ENCODE peak calls at places on chromosomes 11 and 22, in eight cellular contexts. G is activated T-helper 1 cell treated with anti-CD3 and anti-CD28 coated beads, Interleukin-12 subunit alpha, Interleukin-12 subunit beta, Interleukin-2, Interleukin-4 antibody, amounts not matched to agents 30 ng/mL and 10 ng/mL and 1 ng/mL, durations not matched to agents 14 hours and 24 hours and 36 hours; T is NCI-H1092; D is fibroblast of pulmonary artery; F is T follicular helper cell; Y is PC-9; S is fibroblast of lung; P is GM03348. U is an unnamed sample.

GRCh38 chr22:46660604-46661201 is 40.5 kb downstream of the GRAMD4 start:
- DNase-seq in D (no peak), S (no peak), Y (no peak), F (no peak), P (no peak), T (no peak), G (no peak), U (no peak)

GRCh38 chr11:92300871-92301270 is 76.3 kb downstream of the FAT3 start:
- DNase-seq in G (no peak), Y (peak; percentile 12), P (no peak), S (no peak), F (no peak), T (no peak), D (no peak), U (no peak)

GRCh38 chr11:23112987-23113886 is 253.0 kb upstream of the CCDC179 start:
- DNase-seq in Y (peak; percentile 52), D (peak; percentile 65), F (no peak), S (peak; percentile 55), G (no peak), P (peak; percentile 67), T (peak; percentile 20), U (no peak)

GRCh38 chr11:14500181-14500651 is 605 bp upstream of the COPB1 start:
- DNase-seq in D (peak; percentile 61), P (peak; percentile 62), T (no peak), S (peak; percentile 62), F (peak; percentile 44), G (peak; percentile 37), Y (peak; percentile 42), U (no peak)

GRCh38 chr11:2885017-2885675 is 429 bp downstream of the CDKN1C start:
- DNase-seq in D (peak; percentile 50), P (peak; percentile 76), S (peak; percentile 47), F (no peak), T (peak; percentile 31), Y (no peak), G (no peak), U (peak; percentile 81)

GRCh38 chr11:113189909-113190667 is 124.3 kb upstream of the TTC12 start:
- DNase-seq in Y (peak; percentile 89), G (no peak), T (no peak), P (peak; percentile 94), D (peak; percentile 94), S (peak; percentile 97), F (no peak), U (peak; percentile 66)

GRCh38 chr11:65557280-65558001 is 718 bp downstream of the LTBP3 start:
- DNase-seq in T (no peak), D (peak; percentile 32), S (no peak), G (no peak), F (no peak), Y (no peak), P (peak; percentile 25), U (no peak)

GRCh38 chr11:105392546-105392945 is 217.3 kb upstream of the GRIA4 start:
- DNase-seq in F (no peak), P (no peak), T (no peak), D (peak; percentile 7), G (no peak), Y (no peak), S (peak; percentile 5), U (no peak)

GRCh38 chr22:42376721-42377177 is 55.5 kb downstream of the NFAM1 start:
- DNase-seq in D (peak; percentile 24), P (peak; percentile 79), G (no peak), S (peak; percentile 20), Y (no peak), T (peak; percentile 66), F (no peak), U (peak; percentile 94)

GRCh38 chr11:79512706-79513469 is 72.1 kb upstream of the TENM4 start:
- DNase-seq in G (no peak), T (no peak), P (no peak), S (no peak), Y (no peak), D (no peak), F (no peak), U (peak; percentile 52)

GRCh38 chr22:50531546-50532352 is 1.9 kb upstream of the TYMP start:
- DNase-seq in D (peak; percentile 75), Y (peak; percentile 69), F (no peak), T (no peak), S (peak; percentile 54), P (peak; percentile 82), G (peak; percentile 75), U (peak; percentile 77)

GRCh38 chr11:40679276-40679675 is 780.2 kb downstream of the LRRC4C start:
- DNase-seq in S (no peak), T (no peak), G (no peak), D (no peak), P (no peak), F (no peak), Y (no peak), U (peak; percentile 54)

GRCh38 chr22:23178512-23179254 is 1.6 kb upstream of the BCR start:
- DNase-seq in G (peak; percentile 42), Y (no peak), D (peak; percentile 70), P (peak; percentile 92), S (peak; percentile 26), T (peak; percentile 29), F (peak; percentile 45), U (peak; percentile 78)

GRCh38 chr22:50624347-50625130 is 3.4 kb downstream of the ARSA start:
- DNase-seq in T (no peak), P (no peak), F (no peak), D (no peak), Y (no peak), G (no peak), S (no peak), U (peak; percentile 41)

GRCh38 chr11:113431746-113432145 is 43.5 kb downstream of the DRD2 start:
- DNase-seq in P (no peak), Y (no peak), S (no peak), T (no peak), G (no peak), F (no peak), D (no peak), U (no peak)

GRCh38 chr11:1297011-1297575 is 12.3 kb downstream of the TOLLIP start:
- DNase-seq in G (no peak), S (no peak), Y (no peak), T (no peak), F (no peak), P (no peak), D (no peak), U (peak; percentile 25)

GRCh38 chr22:20781272-20781990 is 7.5 kb downstream of the SERPIND1 start:
- DNase-seq in G (no peak), T (peak; percentile 59), F (no peak), P (no peak), Y (no peak), S (peak; percentile 28), D (peak; percentile 30), U (no peak)

GRCh38 chr11:130916910-130917309 is 631 bp upstream of the SNX19 start:
- DNase-seq in G (no peak), Y (no peak), T (no peak), D (no peak), P (no peak), F (no peak), S (no peak), U (no peak)

GRCh38 chr11:109984634-109985289 is 108.4 kb upstream of the ZC3H12C start:
- DNase-seq in S (no peak), G (no peak), P (no peak), Y (no peak), T (no peak), F (no peak), D (no peak), U (no peak)

GRCh38 chr11:29120329-29120695 is 896.5 kb downstream of the KCNA4 start:
- DNase-seq in S (no peak), T (no peak), F (no peak), G (no peak), P (no peak), D (no peak), Y (no peak), U (no peak)

GRCh38 chr11:73346186-73346935 is 29.8 kb upstream of the RELT start:
- DNase-seq in F (no peak), Y (no peak), P (no peak), T (no peak), G (no peak), S (no peak), D (no peak), U (no peak)

GRCh38 chr11:86143429-86144030 is 74.6 kb upstream of the PICALM start:
- DNase-seq in S (no peak), Y (peak; percentile 31), F (no peak), T (no peak), G (peak; percentile 23), D (no peak), P (no peak), U (no peak)

GRCh38 chr11:129960216-129961214 is 42.1 kb downstream of the PRDM10 start:
- DNase-seq in D (peak; percentile 78), Y (peak; percentile 83), G (no peak), S (peak; percentile 95), P (peak; percentile 73), T (no peak), F (no peak), U (peak; percentile 63)

GRCh38 chr11:59769086-59769485 is 13.9 kb downstream of the STX3 start:
- DNase-seq in F (no peak), S (no peak), G (no peak), D (peak; percentile 11), Y (no peak), T (no peak), P (no peak), U (no peak)

GRCh38 chr11:69005183-69005630 is 7.8 kb downstream of the MRGPRF start:
- DNase-seq in P (no peak), T (no peak), Y (no peak), S (no peak), G (no peak), D (no peak), F (no peak), U (peak; percentile 35)

GRCh38 chr22:43465291-43466015 is 53.6 kb downstream of the MPPED1 start:
- DNase-seq in G (no peak), Y (no peak), T (no peak), F (no peak), P (no peak), D (no peak), S (no peak), U (no peak)

GRCh38 chr11:61671527-61671926 is 8.7 kb upstream of the DAGLA start:
- DNase-seq in F (no peak), G (no peak), S (no peak), T (no peak), D (no peak), P (no peak), Y (peak; percentile 33), U (peak; percentile 80)

GRCh38 chr11:120835601-120836228 is 188.2 kb upstream of the TBCEL start:
- DNase-seq in Y (no peak), G (no peak), T (no peak), S (peak; percentile 38), P (no peak), D (no peak), F (no peak), U (no peak)

GRCh38 chr11:64232182-64233018 is 2.0 kb upstream of the VEGFB start:
- DNase-seq in S (no peak), D (no peak), F (no peak), G (no peak), P (no peak), Y (no peak), T (no peak), U (no peak)

GRCh38 chr22:37566329-37566837 is 6.1 kb downstream of the CDC42EP1 start:
- DNase-seq in G (peak; percentile 17), D (no peak), Y (no peak), T (no peak), P (no peak), F (no peak), S (no peak), U (no peak)

GRCh38 chr11:63537293-63538101 is 889 bp downstream of the PLAAT4 start:
- DNase-seq in G (no peak), D (peak; percentile 83), P (peak; percentile 64), S (peak; percentile 96), T (peak; percentile 93), F (no peak), Y (no peak), U (no peak)

GRCh38 chr11:107957109-107957588 is 28.9 kb downstream of the RAB39A start:
- DNase-seq in F (no peak), D (no peak), G (no peak), P (peak; percentile 46), Y (no peak), S (no peak), T (no peak), U (no peak)

GRCh38 chr11:135075740-135076139 is 663.7 kb upstream of the B3GAT1 start:
- DNase-seq in T (no peak), G (peak; percentile 17), F (peak; percentile 43), S (peak; percentile 21), D (peak; percentile 39), P (no peak), Y (peak; percentile 57), U (peak; percentile 74)

U was measured in islet precursor cell.